ENCODE peak calls at places on chromosomes 16 and 17, in four cellular contexts. One of them, this sample, is unnamed.

GRCh38 chr17:64331366-64331765 is 59.3 kb downstream of the PECAM1 start:
- DNase-seq in progenitor cell of endocrine pancreas: no peak
- DNase-seq in cardiac muscle cell: no peak
- DNase-seq in H1: no peak
- DNase-seq in this sample: no peak

GRCh38 chr17:28953444-28954118 is 2.3 kb upstream of the PHF12 start:
- DNase-seq in progenitor cell of endocrine pancreas: peak; percentile 64
- DNase-seq in H1: peak; percentile 69
- DNase-seq in cardiac muscle cell: peak; percentile 61
- DNase-seq in this sample: peak; percentile 46

GRCh38 chr17:79789943-79790804 is 6.7 kb downstream of the CBX8 start:
- DNase-seq in cardiac muscle cell: peak; percentile 39
- DNase-seq in H1: no peak
- DNase-seq in progenitor cell of endocrine pancreas: peak; percentile 50
- DNase-seq in this sample: peak; percentile 57

GRCh38 chr17:41544497-41544896 is 16.4 kb upstream of the KRT19 start:
- DNase-seq in H1: no peak
- DNase-seq in cardiac muscle cell: no peak
- DNase-seq in progenitor cell of endocrine pancreas: no peak
- DNase-seq in this sample: no peak

GRCh38 chr16:27579086-27579980 is 29.4 kb downstream of the KATNIP start:
- DNase-seq in progenitor cell of endocrine pancreas: no peak
- DNase-seq in H1: no peak
- DNase-seq in cardiac muscle cell: peak; percentile 22
- DNase-seq in this sample: peak; percentile 72

GRCh38 chr17:16488572-16488997 is 3.4 kb downstream of the LRRC75A start:
- DNase-seq in H1: no peak
- DNase-seq in cardiac muscle cell: no peak
- DNase-seq in progenitor cell of endocrine pancreas: no peak
- DNase-seq in this sample: peak; percentile 63

GRCh38 chr17:1324201-1324750 is 44.8 kb downstream of the TRARG1 start:
- DNase-seq in H1: no peak
- DNase-seq in progenitor cell of endocrine pancreas: no peak
- DNase-seq in cardiac muscle cell: no peak
- DNase-seq in this sample: peak; percentile 27

GRCh38 chr17:80475949-80476876 is at the start of gene NPTX1:
- DNase-seq in cardiac muscle cell: peak; percentile 15
- DNase-seq in H1: no peak
- DNase-seq in progenitor cell of endocrine pancreas: no peak
- DNase-seq in this sample: no peak

GRCh38 chr17:42525221-42525620 is 10.8 kb upstream of the NAGLU start:
- DNase-seq in cardiac muscle cell: no peak
- DNase-seq in H1: no peak
- DNase-seq in progenitor cell of endocrine pancreas: no peak
- DNase-seq in this sample: no peak

GRCh38 chr17:76478730-76479514 is 11.5 kb downstream of the AANAT start:
- DNase-seq in progenitor cell of endocrine pancreas: no peak
- DNase-seq in cardiac muscle cell: no peak
- DNase-seq in H1: no peak
- DNase-seq in this sample: no peak

GRCh38 chr16:27430923-27431484 is 29.0 kb downstream of the IL21R start:
- DNase-seq in cardiac muscle cell: peak; percentile 26
- DNase-seq in progenitor cell of endocrine pancreas: peak; percentile 7
- DNase-seq in H1: no peak
- DNase-seq in this sample: no peak

GRCh38 chr17:56948491-56948890 is 12.4 kb downstream of the COIL start:
- DNase-seq in cardiac muscle cell: no peak
- DNase-seq in progenitor cell of endocrine pancreas: no peak
- DNase-seq in H1: no peak
- DNase-seq in this sample: no peak

GRCh38 chr17:1494736-1495253 is 2.3 kb upstream of the MYO1C start:
- DNase-seq in H1: no peak
- DNase-seq in cardiac muscle cell: no peak
- DNase-seq in progenitor cell of endocrine pancreas: no peak
- DNase-seq in this sample: no peak

GRCh38 chr17:15657868-15658775 is 26.0 kb downstream of the TRIM16 start:
- DNase-seq in H1: no peak
- DNase-seq in cardiac muscle cell: no peak
- DNase-seq in progenitor cell of endocrine pancreas: no peak
- DNase-seq in this sample: no peak

GRCh38 chr16:83779881-83780280 is 27.9 kb upstream of the HSBP1 start:
- DNase-seq in progenitor cell of endocrine pancreas: no peak
- DNase-seq in H1: no peak
- DNase-seq in cardiac muscle cell: peak; percentile 56
- DNase-seq in this sample: no peak

GRCh38 chr16:84775262-84775810 is 44.4 kb upstream of the CRISPLD2 start:
- DNase-seq in H1: no peak
- DNase-seq in progenitor cell of endocrine pancreas: no peak
- DNase-seq in cardiac muscle cell: no peak
- DNase-seq in this sample: no peak

GRCh38 chr17:58317421-58318064 is 11.1 kb downstream of the TSPOAP1 start:
- DNase-seq in cardiac muscle cell: peak; percentile 76
- DNase-seq in progenitor cell of endocrine pancreas: no peak
- DNase-seq in H1: no peak
- DNase-seq in this sample: no peak

GRCh38 chr17:9843152-9844010 is 17.7 kb downstream of the GLP2R start:
- DNase-seq in cardiac muscle cell: no peak
- DNase-seq in H1: no peak
- DNase-seq in progenitor cell of endocrine pancreas: no peak
- DNase-seq in this sample: no peak

GRCh38 chr17:41697122-41697962 is 8.7 kb downstream of the EIF1 start:
- DNase-seq in H1: no peak
- DNase-seq in progenitor cell of endocrine pancreas: no peak
- DNase-seq in cardiac muscle cell: peak; percentile 85
- DNase-seq in this sample: peak; percentile 45

GRCh38 chr16:88759245-88759975 is 25.6 kb downstream of the PIEZO1 start:
- DNase-seq in progenitor cell of endocrine pancreas: no peak
- DNase-seq in cardiac muscle cell: peak; percentile 40
- DNase-seq in H1: no peak
- DNase-seq in this sample: peak; percentile 39

GRCh38 chr17:75517277-75517865 is 1.0 kb downstream of the TSEN54 start:
- DNase-seq in progenitor cell of endocrine pancreas: no peak
- DNase-seq in cardiac muscle cell: no peak
- DNase-seq in H1: no peak
- DNase-seq in this sample: no peak

GRCh38 chr17:49646391-49647255 is 31.3 kb downstream of the SPOP start:
- DNase-seq in cardiac muscle cell: peak; percentile 58
- DNase-seq in progenitor cell of endocrine pancreas: no peak
- DNase-seq in H1: no peak
- DNase-seq in this sample: peak; percentile 70

GRCh38 chr17:46770818-46771600 is 47.5 kb downstream of the WNT3 start:
- DNase-seq in cardiac muscle cell: peak; percentile 52
- DNase-seq in H1: no peak
- DNase-seq in progenitor cell of endocrine pancreas: peak; percentile 42
- DNase-seq in this sample: peak; percentile 21

GRCh38 chr16:89621136-89621697 is 7.8 kb downstream of the DPEP1 start:
- DNase-seq in progenitor cell of endocrine pancreas: no peak
- DNase-seq in cardiac muscle cell: no peak
- DNase-seq in H1: no peak
- DNase-seq in this sample: no peak

GRCh38 chr16:87802670-87803069 is 36.9 kb upstream of the KLHDC4 start:
- DNase-seq in cardiac muscle cell: no peak
- DNase-seq in H1: no peak
- DNase-seq in progenitor cell of endocrine pancreas: no peak
- DNase-seq in this sample: no peak

DNA sequence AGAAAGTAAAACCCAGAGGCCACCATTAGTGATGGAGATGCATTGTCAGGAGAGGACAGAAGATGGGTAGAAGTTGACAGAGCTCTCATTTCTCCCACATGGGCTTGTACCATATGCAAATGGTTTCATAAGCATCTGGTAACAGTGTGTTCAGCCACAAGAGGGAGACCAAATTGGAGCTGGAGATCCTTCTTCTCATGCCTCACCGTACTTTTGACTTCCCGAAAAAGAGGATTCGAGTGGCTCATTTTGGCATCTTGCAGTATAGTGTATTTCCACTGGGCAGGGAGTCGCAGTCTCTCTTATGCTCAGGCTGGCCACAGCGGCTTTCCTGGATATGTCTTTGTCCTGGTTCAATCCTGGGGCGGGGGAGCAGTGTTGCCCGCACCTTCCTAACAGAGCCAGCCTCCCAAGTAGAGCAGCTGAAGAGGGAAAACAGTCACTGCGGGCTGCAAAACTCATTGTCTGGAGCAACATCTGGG is 23.8 kb downstream of the TBC1D3B start:
- DNase-seq in H1: no peak
- DNase-seq in progenitor cell of endocrine pancreas: no peak
- DNase-seq in cardiac muscle cell: peak; percentile 19
- DNase-seq in this sample: no peak
- TF ChIP-seq CTCF in H1: no peak
- TF ChIP-seq CTCF in progenitor cell of endocrine pancreas: peak; percentile 15
- TF ChIP-seq CTCF in cardiac muscle cell: peak; percentile 12
- TF ChIP-seq CTCF in this sample: no peak

GRCh38 chr16:23564964-23565363 is 7.4 kb downstream of the UBFD1 start:
- DNase-seq in progenitor cell of endocrine pancreas: no peak
- DNase-seq in H1: no peak
- DNase-seq in cardiac muscle cell: no peak
- DNase-seq in this sample: peak; percentile 83

GRCh38 chr16:23562505-23562904 is 5.0 kb downstream of the UBFD1 start:
- DNase-seq in H1: no peak
- DNase-seq in progenitor cell of endocrine pancreas: no peak
- DNase-seq in cardiac muscle cell: no peak
- DNase-seq in this sample: no peak

GRCh38 chr16:23557779-23558330 is 328 bp downstream of the UBFD1 start:
- DNase-seq in cardiac muscle cell: peak; percentile 49
- DNase-seq in progenitor cell of endocrine pancreas: no peak
- DNase-seq in H1: no peak
- DNase-seq in this sample: peak; percentile 48

GRCh38 chr16:23563186-23563585 is 5.7 kb downstream of the UBFD1 start:
- DNase-seq in H1: no peak
- DNase-seq in cardiac muscle cell: no peak
- DNase-seq in progenitor cell of endocrine pancreas: no peak
- DNase-seq in this sample: no peak

GRCh38 chr16:23561586-23561985 is 4.1 kb downstream of the UBFD1 start:
- DNase-seq in cardiac muscle cell: no peak
- DNase-seq in progenitor cell of endocrine pancreas: no peak
- DNase-seq in H1: no peak
- DNase-seq in this sample: no peak
- TF ChIP-seq CTCF in cardiac muscle cell: no peak
- TF ChIP-seq CTCF in progenitor cell of endocrine pancreas: no peak
- TF ChIP-seq CTCF in H1: no peak
- TF ChIP-seq CTCF in this sample: no peak

GRCh38 chr17:66304304-66305174 is 2.1 kb downstream of the PRKCA start:
- DNase-seq in H1: peak; percentile 61
- DNase-seq in cardiac muscle cell: peak; percentile 41
- DNase-seq in progenitor cell of endocrine pancreas: no peak
- DNase-seq in this sample: no peak
- TF ChIP-seq CTCF in H1: no peak
- TF ChIP-seq CTCF in cardiac muscle cell: no peak
- TF ChIP-seq CTCF in progenitor cell of endocrine pancreas: no peak
- TF ChIP-seq CTCF in this sample: no peak

DNA sequence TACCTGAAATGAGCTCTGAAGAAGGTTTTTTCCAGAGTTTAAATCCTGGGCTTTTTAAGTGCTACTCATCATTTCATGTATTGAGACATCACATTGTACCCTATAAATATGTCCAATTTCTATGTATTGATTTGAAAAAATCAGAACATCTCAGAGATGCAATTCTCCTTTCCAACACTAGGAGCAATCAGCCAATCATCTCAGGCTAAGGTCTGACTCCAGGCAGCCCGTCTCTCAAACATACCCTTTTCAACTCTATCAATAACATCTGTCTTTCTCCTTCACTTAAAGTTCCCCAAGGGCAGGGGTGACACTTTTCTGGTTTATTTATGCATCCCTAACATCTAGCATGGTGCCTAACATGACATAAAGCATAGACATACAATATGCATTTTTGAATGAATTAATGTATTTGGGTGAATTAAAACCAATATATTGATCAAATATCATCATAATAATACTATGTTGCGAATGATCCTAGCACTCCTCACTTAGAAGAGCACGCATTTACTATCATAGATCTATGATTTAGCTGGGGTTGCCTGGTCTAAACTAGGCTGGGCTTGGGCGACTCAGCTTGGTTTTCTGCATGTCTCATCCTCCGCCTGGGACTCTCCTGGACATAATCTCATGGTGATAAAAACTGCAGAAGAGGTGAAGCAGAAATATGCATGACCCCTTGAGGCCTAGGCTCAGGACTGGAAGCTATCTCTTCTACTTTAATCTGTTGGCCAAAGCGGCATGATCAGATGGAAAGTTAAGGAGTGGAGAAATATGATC is 5.2 kb upstream of the CDH11 start:
- DNase-seq in H1: no peak
- DNase-seq in cardiac muscle cell: no peak
- DNase-seq in progenitor cell of endocrine pancreas: no peak
- DNase-seq in this sample: no peak
- TF ChIP-seq CTCF in H1: no peak
- TF ChIP-seq CTCF in cardiac muscle cell: peak; percentile 34
- TF ChIP-seq CTCF in progenitor cell of endocrine pancreas: peak; percentile 47
- TF ChIP-seq CTCF in this sample: no peak

DNA sequence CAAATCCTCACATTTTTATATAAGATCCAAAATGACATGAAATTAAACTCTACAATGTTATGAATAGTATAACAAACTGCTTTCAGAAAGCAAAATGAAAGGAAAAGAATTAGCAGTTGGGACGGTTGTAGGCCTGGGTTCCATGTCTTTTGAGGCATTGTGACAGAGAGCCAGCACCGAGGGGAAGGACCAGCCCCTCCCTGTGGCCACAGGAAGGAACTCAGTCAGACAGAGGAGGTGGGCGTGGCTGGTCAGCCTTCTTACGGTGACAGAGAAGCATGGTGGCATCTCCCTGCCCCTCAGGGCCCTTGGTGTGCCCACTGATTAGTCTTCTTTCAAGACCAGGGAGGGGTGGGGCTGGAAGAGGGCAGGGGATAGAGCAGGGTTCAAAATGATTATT is 5.7 kb downstream of the ZNF319 start:
- DNase-seq in cardiac muscle cell: peak; percentile 54
- DNase-seq in H1: no peak
- DNase-seq in progenitor cell of endocrine pancreas: no peak
- DNase-seq in this sample: peak; percentile 58
- TF ChIP-seq CTCF in cardiac muscle cell: peak; percentile 42
- TF ChIP-seq CTCF in H1: peak; percentile 67
- TF ChIP-seq CTCF in progenitor cell of endocrine pancreas: peak; percentile 42
- TF ChIP-seq CTCF in this sample: no peak